ENCODE peak calls at places on chromosomes 11 and 22, in four cellular contexts. W is K562, K is HL-60, Z is GM12878. T is an unnamed sample.

GRCh38 chr11:127651175-127651887 is 650.8 kb upstream of the KIRREL3 start:
- DNase-seq in W (no peak), K (no peak), Z (no peak), T (no peak)

GRCh38 chr11:79708319-79708928 is 267.6 kb upstream of the TENM4 start:
- DNase-seq in W (no peak), K (peak; percentile 5), Z (peak; percentile 1), T (no peak)

GRCh38 chr11:35246725-35247124 is 107.8 kb downstream of the CD44 start:
- DNase-seq in W (no peak), K (no peak), Z (no peak), T (no peak)

GRCh38 chr11:23405350-23405937 is 545.2 kb upstream of the CCDC179 start:
- DNase-seq in W (no peak), K (no peak), Z (no peak), T (no peak)

GRCh38 chr11:63845305-63845704 is 6.4 kb downstream of the MARK2 start:
- DNase-seq in W (no peak), K (no peak), Z (no peak), T (no peak)

GRCh38 chr22:33756508-33756949 is 163.7 kb downstream of the LARGE1 start:
- DNase-seq in W (no peak), K (no peak), Z (no peak), T (no peak)

GRCh38 chr11:68430384-68430783 is 30.2 kb upstream of the PPP6R3 start:
- DNase-seq in W (no peak), K (no peak), Z (no peak), T (no peak)

GRCh38 chr11:43943931-43944751 is 1.7 kb downstream of the C11orf96 start:
- DNase-seq in W (no peak), K (no peak), Z (no peak), T (no peak)

GRCh38 chr22:50621948-50622722 is 5.8 kb downstream of the ARSA start:
- DNase-seq in W (peak; percentile 6), K (no peak), Z (peak; percentile 15), T (no peak)

GRCh38 chr11:31325162-31325561 is 44.4 kb downstream of the DCDC1 start:
- DNase-seq in W (no peak), K (no peak), Z (no peak), T (no peak)

GRCh38 chr22:31829505-31829904 is 75.7 kb downstream of the DEPDC5 start:
- DNase-seq in W (peak; percentile 42), K (peak; percentile 13), Z (peak; percentile 19), T (no peak)

GRCh38 chr22:35894937-35895708 is 133.5 kb downstream of the RBFOX2 start:
- DNase-seq in W (no peak), K (no peak), Z (no peak), T (no peak)

GRCh38 chr11:118143661-118144185 is 8.9 kb downstream of the SCN4B start:
- DNase-seq in W (no peak), K (no peak), Z (no peak), T (no peak)
- TF ChIP-seq SPI1 in W (no peak), K (no peak), Z (no peak), T (no peak)

GRCh38 chr22:25112538-25113253 is 87.0 kb upstream of the CRYBB3 start:
- DNase-seq in W (no peak), K (no peak), Z (no peak), T (no peak)

GRCh38 chr22:25111579-25112517 is 87.8 kb upstream of the CRYBB3 start:
- DNase-seq in W (peak; percentile 13), K (no peak), Z (no peak), T (no peak)

GRCh38 chr22:25110596-25110845 is 89.1 kb upstream of the CRYBB3 start:
- DNase-seq in W (no peak), K (no peak), Z (no peak), T (no peak)

GRCh38 chr22:25109878-25110595 is 89.6 kb upstream of the CRYBB3 start:
- DNase-seq in W (no peak), K (no peak), Z (no peak), T (no peak)

GRCh38 chr22:25110846-25111578 is 88.6 kb upstream of the CRYBB3 start:
- DNase-seq in W (peak; percentile 50), K (peak; percentile 1), Z (peak; percentile 26), T (peak; percentile 66)
- TF ChIP-seq SPI1 in W (no peak), K (no peak), Z (no peak), T (no peak)

GRCh38 chr11:131811380-131811779 is 441.0 kb downstream of the NTM start:
- DNase-seq in W (no peak), K (no peak), Z (no peak), T (no peak)

GRCh38 chr11:131808466-131808865 is 438.1 kb downstream of the NTM start:
- DNase-seq in W (no peak), K (no peak), Z (no peak), T (no peak)

GRCh38 chr11:131810511-131810910 is 440.1 kb downstream of the NTM start:
- DNase-seq in W (no peak), K (no peak), Z (no peak), T (no peak)

GRCh38 chr11:131807876-131808275 is 437.5 kb downstream of the NTM start:
- DNase-seq in W (no peak), K (no peak), Z (no peak), T (no peak)

GRCh38 chr11:131809203-131809948 is 439.0 kb downstream of the NTM start:
- DNase-seq in W (no peak), K (no peak), Z (no peak), T (no peak)
- TF ChIP-seq SPI1 in W (no peak), K (no peak), Z (no peak), T (no peak)

DNA sequence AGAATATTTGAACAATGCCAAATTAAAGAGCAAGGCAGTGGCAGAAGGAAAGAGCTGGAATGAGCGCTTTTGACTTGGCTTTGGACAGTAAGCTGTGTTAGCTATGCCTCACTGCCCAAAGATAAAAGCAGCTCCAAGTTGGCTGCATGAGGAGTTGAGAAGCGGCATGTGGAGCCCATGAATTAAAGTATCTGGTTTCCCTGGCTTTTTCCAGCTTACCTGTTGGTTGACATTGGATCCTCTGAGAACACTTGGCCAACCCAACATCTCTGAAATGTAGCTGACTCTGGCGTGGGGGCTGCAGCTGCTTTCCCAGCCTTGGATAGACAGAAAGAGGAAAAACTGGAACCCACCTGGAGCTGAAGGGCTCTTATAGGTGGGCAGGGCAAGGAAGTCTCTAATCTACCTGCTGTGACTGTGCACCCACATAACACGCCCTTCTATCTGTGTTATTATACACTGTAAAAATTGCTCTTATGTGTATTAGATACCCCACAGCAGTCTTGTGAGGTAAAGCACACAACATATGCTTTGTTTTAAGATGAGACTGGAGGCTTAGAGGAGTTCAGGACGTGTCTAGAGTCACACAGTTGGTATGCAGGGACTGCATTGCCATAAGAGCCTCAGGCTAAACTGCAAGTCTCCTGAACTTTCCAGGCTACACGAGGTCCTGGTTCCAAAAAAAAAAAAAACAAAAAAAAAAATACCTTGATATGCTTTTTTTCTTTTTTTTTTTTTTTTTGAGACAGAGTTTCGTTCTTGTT is 5.8 kb downstream of the UBASH3B start:
- DNase-seq in W (no peak), K (no peak), Z (no peak), T (no peak)
- TF ChIP-seq SPI1 in W (no peak), K (no peak), Z (no peak), T (no peak)

GRCh38 chr11:70556884-70557741 is 158.8 kb downstream of the CTTN start:
- DNase-seq in W (no peak), K (peak; percentile 24), Z (no peak), T (no peak)
- TF ChIP-seq SPI1 in W (peak; percentile 68), K (peak; percentile 62), Z (peak; percentile 34), T (peak; percentile 68)

DNA sequence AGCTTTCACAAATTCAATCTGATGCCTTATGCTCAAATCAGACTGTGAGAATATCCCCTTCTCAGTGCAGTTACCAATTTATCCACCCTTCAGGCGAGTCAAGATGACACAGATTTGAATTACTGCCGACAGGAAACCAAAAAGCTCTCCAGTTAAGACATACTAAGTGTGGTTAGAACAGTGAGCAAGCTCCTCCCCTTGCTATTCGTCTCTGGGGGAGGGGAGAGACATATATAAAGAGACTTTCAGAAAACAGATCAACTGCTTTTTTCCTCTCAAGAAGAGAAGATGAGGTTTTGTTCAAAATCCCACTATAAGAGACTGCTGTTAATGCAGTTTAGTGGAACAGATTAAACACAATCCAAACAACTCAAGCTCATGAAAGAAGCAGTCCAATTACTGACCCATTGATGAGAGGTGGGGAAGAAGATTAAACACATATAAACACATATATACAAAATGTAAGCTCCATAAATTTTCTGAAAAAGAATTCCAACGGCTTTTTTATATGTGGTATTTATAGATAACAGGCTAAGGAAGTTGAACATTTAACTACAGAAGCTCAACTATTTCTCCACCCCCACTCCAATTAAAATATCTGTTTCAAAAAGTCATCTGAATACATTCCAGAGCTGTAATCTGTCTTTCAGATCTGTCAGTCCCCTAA is 102.7 kb downstream of the MRTFA start:
- DNase-seq in W (peak; percentile 28), K (peak; percentile 50), Z (peak; percentile 74), T (peak; percentile 50)
- TF ChIP-seq SPI1 in W (no peak), K (no peak), Z (no peak), T (no peak)

DNA sequence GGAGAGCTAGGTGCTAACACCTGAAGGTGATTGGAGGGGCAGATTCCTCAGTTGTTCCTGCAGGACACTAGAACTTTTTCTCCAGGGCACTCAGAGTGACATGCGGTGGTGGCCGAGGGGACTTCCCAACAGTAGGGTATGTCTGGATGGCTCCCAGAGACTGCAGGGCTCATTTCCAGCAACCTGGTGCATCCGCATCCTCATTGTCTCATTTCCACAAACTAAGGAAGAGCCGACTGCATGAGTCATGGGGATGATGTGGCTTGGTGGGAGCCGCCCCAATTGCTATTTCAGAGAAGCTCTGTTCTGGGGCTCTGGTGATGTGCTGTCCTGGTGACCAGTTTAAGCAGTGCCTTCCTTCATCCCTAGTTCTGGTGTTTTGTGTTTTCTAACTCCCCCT is 2.8 kb upstream of the ROBO4 start:
- DNase-seq in W (no peak), K (no peak), Z (no peak), T (no peak)
- TF ChIP-seq SPI1 in W (no peak), K (no peak), Z (no peak), T (no peak)

GRCh38 chr11:2797181-2797711 is 88.3 kb downstream of the CDKN1C start:
- DNase-seq in W (no peak), K (no peak), Z (no peak), T (no peak)
- TF ChIP-seq SPI1 in W (no peak), K (no peak), Z (no peak), T (no peak)

GRCh38 chr11:103703437-103703836 is 333.0 kb upstream of the DDI1 start:
- DNase-seq in W (no peak), K (no peak), Z (no peak), T (no peak)

GRCh38 chr11:103699656-103700055 is 336.8 kb upstream of the DDI1 start:
- DNase-seq in W (no peak), K (no peak), Z (no peak), T (no peak)

GRCh38 chr11:103700605-103701004 is 335.8 kb upstream of the DDI1 start:
- DNase-seq in W (no peak), K (no peak), Z (no peak), T (no peak)

GRCh38 chr11:103696130-103696529 is 340.3 kb upstream of the DDI1 start:
- DNase-seq in W (no peak), K (no peak), Z (no peak), T (no peak)

GRCh38 chr11:103699216-103699615 is 337.2 kb upstream of the DDI1 start:
- DNase-seq in W (no peak), K (no peak), Z (no peak), T (no peak)
- TF ChIP-seq SPI1 in W (no peak), K (no peak), Z (no peak), T (no peak)

T was measured in GM12891.